ENCODE peak calls at places on chromosomes 3 and 15, in four cellular contexts. D is nephron progenitor cell, F is NCI-H2081, E is GM12891. U is an unnamed sample.

GRCh38 chr3:100879445-100879844 is 113.8 kb downstream of the ABI3BP start:
- DNase-seq in D (no peak), F (no peak), E (no peak), U (no peak)

GRCh38 chr3:194582196-194582905 is 50.9 kb downstream of the TMEM44 start:
- DNase-seq in D (no peak), F (no peak), E (no peak), U (no peak)

GRCh38 chr3:126870608-126871210 is 112.2 kb upstream of the PLXNA1 start:
- DNase-seq in D (no peak), F (no peak), E (no peak), U (no peak)

GRCh38 chr3:14265246-14265962 is 86.8 kb downstream of the LSM3 start:
- DNase-seq in D (no peak), F (peak), E (no peak), U (no peak)

GRCh38 chr3:14885307-14885706 is 62.1 kb upstream of the NR2C2 start:
- DNase-seq in D (no peak), F (no peak), E (no peak), U (no peak)

GRCh38 chr3:124701687-124702086 is 28.6 kb upstream of the UMPS start:
- DNase-seq in D (no peak), F (no peak), E (no peak), U (no peak)

GRCh38 chr3:192212979-192213378 is 514.4 kb downstream of the FGF12 start:
- DNase-seq in D (no peak), F (no peak), E (no peak), U (no peak)

GRCh38 chr3:178546079-178546478 is 9.8 kb downstream of the KCNMB2 start:
- DNase-seq in D (no peak), F (no peak), E (no peak), U (no peak)

GRCh38 chr3:15051531-15051930 is 13.6 kb downstream of the MRPS25 start:
- DNase-seq in D (peak), F (peak), E (peak), U (peak)

GRCh38 chr15:77580991-77581682 is 51.6 kb downstream of the LINGO1 start:
- DNase-seq in D (no peak), F (peak), E (no peak), U (no peak)

GRCh38 chr3:16460886-16461285 is 52.6 kb downstream of the RFTN1 start:
- DNase-seq in D (no peak), F (peak), E (no peak), U (no peak)

GRCh38 chr3:159169828-159170227 is 368.0 kb downstream of the MFSD1 start:
- DNase-seq in D (no peak), F (no peak), E (no peak), U (no peak)

GRCh38 chr3:11845661-11846060 is 1.0 kb downstream of the TAMM41 start:
- DNase-seq in D (no peak), F (no peak), E (no peak), U (no peak)

GRCh38 chr3:35758358-35758757 is 119.0 kb downstream of the ARPP21 start:
- DNase-seq in D (no peak), F (no peak), E (no peak), U (peak)

GRCh38 chr15:66883322-66883911 is 181.4 kb downstream of the SMAD6 start:
- DNase-seq in D (peak), F (no peak), E (no peak), U (peak)